ENCODE peak calls at places on chromosomes 7 and 10, in nine cellular contexts. L is IMR-90, U is H1, V is esophagus squamous epithelium, N is lung, P is heart left ventricle, W is HepG2, Y is prostate gland, O is thoracic aorta. A is an unnamed sample.

GRCh38 chr10:24707445-24707844 is 16.2 kb downstream of the ARHGAP21 start:
- DNase-seq in L (no peak), U (no peak), V (no peak), N (no peak), P (no peak), W (no peak), Y (no peak), O (no peak), A (no peak)

GRCh38 chr7:84455788-84456187 is 261.2 kb upstream of the SEMA3A start:
- DNase-seq in L (peak; percentile 30), U (no peak), V (no peak), N (no peak), P (no peak), W (no peak), Y (no peak), O (no peak), A (no peak)

GRCh38 chr7:154437238-154437637 is 385.0 kb downstream of the DPP6 start:
- DNase-seq in L (no peak), U (no peak), V (no peak), N (no peak), P (no peak), W (no peak), Y (no peak), O (no peak), A (no peak)

GRCh38 chr7:132368246-132368900 is 207.9 kb downstream of the PLXNA4 start:
- DNase-seq in L (no peak), U (no peak), V (no peak), N (no peak), P (no peak), W (no peak), Y (no peak), O (no peak), A (no peak)

GRCh38 chr7:157425137-157425731 is 88.4 kb downstream of the DNAJB6 start:
- DNase-seq in L (no peak), U (no peak), V (no peak), N (no peak), P (no peak), W (peak; percentile 39), Y (no peak), O (no peak), A (peak; percentile 17)

GRCh38 chr10:17617031-17617911 is at the start of gene HACD1:
- DNase-seq in L (peak; percentile 75), U (peak; percentile 84), V (no peak), N (peak; percentile 81), P (peak; percentile 61), W (peak; percentile 73), Y (peak; percentile 67), O (peak; percentile 4), A (peak; percentile 92)

GRCh38 chr7:43649755-43650274 is 66.9 kb downstream of the STK17A start:
- DNase-seq in L (peak; percentile 50), U (no peak), V (no peak), N (no peak), P (no peak), W (no peak), Y (no peak), O (no peak), A (no peak)

GRCh38 chr7:77979219-77979618 is 180.6 kb downstream of the PHTF2 start:
- DNase-seq in L (peak; percentile 73), U (no peak), V (no peak), N (no peak), P (no peak), W (no peak), Y (no peak), O (no peak), A (no peak)

GRCh38 chr10:44745920-44746319 is 165.2 kb upstream of the TMEM72 start:
- DNase-seq in L (no peak), U (no peak), V (no peak), N (no peak), P (no peak), W (peak; percentile 30), Y (no peak), O (no peak), A (no peak)

DNA sequence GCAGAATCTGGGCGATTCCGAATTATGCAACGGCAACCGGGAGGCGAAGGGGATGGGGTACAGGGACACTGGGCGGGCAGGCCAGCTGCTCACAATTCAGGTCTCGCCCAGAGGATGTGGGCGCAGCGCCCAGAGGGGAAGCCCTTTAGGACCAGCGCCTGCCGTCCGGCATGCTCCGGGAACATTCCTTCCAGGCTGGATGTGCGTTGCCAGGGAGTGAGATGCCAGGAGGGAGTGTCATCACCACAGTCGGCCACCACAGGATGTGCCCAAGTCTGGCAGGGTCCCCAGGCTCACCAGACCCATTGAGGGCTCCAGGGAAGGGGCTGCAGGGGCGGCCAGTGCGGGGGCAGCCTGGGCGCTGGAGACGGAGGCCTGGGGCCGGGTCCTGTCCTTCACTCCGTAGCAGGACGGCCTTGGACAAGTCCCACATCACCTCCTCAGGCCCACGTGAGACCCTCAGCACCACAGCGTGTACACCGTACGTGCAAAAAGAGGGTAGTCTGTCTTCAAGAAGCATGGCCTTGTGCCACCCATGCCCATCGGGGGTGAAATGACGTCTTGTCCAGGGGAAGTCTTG is 63.9 kb downstream of the FOXL3 start:
- DNase-seq in L (no peak), U (no peak), V (no peak), N (no peak), P (peak; percentile 27), W (no peak), Y (no peak), O (no peak), A (no peak)
- TF ChIP-seq CTCF in L (no peak), U (no peak), V (no peak), N (no peak), P (no peak), W (no peak), Y (no peak), O (no peak), A (no peak)

DNA sequence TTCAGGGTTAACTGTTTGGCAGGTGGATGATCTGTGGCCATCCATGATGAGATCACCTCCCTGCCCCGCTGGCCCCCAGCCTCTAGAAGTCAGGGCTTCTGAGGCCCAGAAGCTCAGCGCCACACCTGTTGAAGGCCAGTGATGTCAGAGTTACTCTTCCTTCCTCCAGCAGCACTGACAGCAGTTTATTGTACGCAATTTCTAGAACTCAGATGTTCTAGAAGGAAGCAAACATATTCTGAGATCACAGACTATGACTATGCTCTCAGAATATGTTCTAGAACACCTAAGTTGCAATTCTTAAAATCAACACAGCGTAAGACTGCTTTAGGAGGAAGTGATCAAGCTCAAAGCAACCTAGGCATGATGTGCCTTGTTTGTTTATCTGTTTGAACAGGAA is 196.3 kb upstream of the KLF14 start:
- DNase-seq in L (peak; percentile 44), U (no peak), V (no peak), N (no peak), P (no peak), W (no peak), Y (no peak), O (no peak), A (no peak)
- H3K4me1 ChIP-seq in L (peaks cover 15% of the 10 kb centered on the region), U (peaks cover 4% of the 10 kb centered on the region), V (peaks cover 33% of the 10 kb centered on the region), N (peaks cover 9% of the 10 kb centered on the region), P (peaks cover 8% of the 10 kb centered on the region), W (peaks cover 45% of the 10 kb centered on the region), Y (peaks cover 7% of the 10 kb centered on the region), O (no peaks in the 10 kb centered on the region), A (peaks cover 8% of the 10 kb centered on the region)

DNA sequence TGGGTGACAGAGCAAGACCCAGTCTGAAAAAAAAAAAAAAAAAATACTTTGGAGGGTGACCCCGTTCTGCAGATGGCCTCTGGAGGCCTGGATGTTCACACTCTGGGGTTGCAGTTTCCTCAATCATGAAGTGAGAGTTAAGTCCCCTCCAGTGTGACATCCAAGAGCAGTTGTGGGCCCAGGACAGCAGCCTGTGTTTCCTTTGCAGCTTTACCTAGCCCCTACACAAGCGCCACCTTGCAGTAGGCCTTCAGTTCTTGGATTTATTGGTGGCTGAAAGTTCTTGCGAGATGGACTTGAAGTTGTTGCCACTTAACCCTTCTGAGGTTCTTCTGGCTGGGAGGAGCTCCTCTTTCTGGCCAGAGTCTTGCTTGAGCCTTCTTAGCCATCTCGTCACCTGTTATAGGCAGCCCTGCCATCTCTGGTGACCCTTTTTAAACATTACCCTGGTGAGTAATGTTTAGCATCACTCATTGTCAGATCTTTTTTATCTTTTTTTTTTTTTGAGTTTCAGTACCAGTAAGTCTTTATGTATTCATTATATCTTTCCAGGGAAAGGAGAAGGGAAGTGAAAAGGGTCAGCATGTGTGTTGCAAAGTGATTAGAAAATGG is 3.4 kb upstream of the ACTR3C start:
- DNase-seq in L (no peak), U (no peak), V (no peak), N (no peak), P (no peak), W (no peak), Y (no peak), O (no peak), A (no peak)
- H3K36me3 ChIP-seq in L (no peaks in the 10 kb centered on the region), U (peaks cover 6% of the 10 kb centered on the region), V (peaks cover 61% of the 10 kb centered on the region), N (peaks cover 20% of the 10 kb centered on the region), P (no peaks in the 10 kb centered on the region), W (peaks cover 66% of the 10 kb centered on the region), Y (no peaks in the 10 kb centered on the region), O (no peaks in the 10 kb centered on the region), A (peaks cover 12% of the 10 kb centered on the region)

GRCh38 chr10:128567561-128567960 is 441.3 kb upstream of the MKI67 start:
- DNase-seq in L (no peak), U (no peak), V (no peak), N (no peak), P (no peak), W (no peak), Y (no peak), O (no peak), A (no peak)
- TF ChIP-seq CTCF in L (no peak), U (peak; percentile 60), V (no peak), N (no peak), P (no peak), W (no peak), Y (no peak), O (no peak), A (peak; percentile 13)

GRCh38 chr7:30862987-30863693 is 48.5 kb upstream of the AQP1 start:
- DNase-seq in L (no peak), U (no peak), V (no peak), N (no peak), P (no peak), W (no peak), Y (no peak), O (no peak), A (no peak)
- H3K4me1 ChIP-seq in L (peaks cover 9% of the 10 kb centered on the region), U (no peaks in the 10 kb centered on the region), V (peaks cover 14% of the 10 kb centered on the region), N (peaks cover 11% of the 10 kb centered on the region), P (peaks cover 36% of the 10 kb centered on the region), W (peaks cover 11% of the 10 kb centered on the region), Y (no peaks in the 10 kb centered on the region), O (peaks cover 12% of the 10 kb centered on the region), A (peaks cover 31% of the 10 kb centered on the region)

GRCh38 chr10:121497513-121497912 is 100.7 kb downstream of the FGFR2 start:
- DNase-seq in L (no peak), U (no peak), V (no peak), N (no peak), P (no peak), W (no peak), Y (peak; percentile 57), O (no peak), A (no peak)
- H3K36me3 ChIP-seq in L (no peaks in the 10 kb centered on the region), U (peaks cover 95% of the 10 kb centered on the region), V (peaks cover 71% of the 10 kb centered on the region), N (no peaks in the 10 kb centered on the region), P (no peaks in the 10 kb centered on the region), W (no peaks in the 10 kb centered on the region), Y (no peaks in the 10 kb centered on the region), O (no peaks in the 10 kb centered on the region), A (peaks cover 9% of the 10 kb centered on the region)

A was measured in Caco-2.